ENCODE peak calls at places on chromosomes 6 and 20, in six cellular contexts. One of them, this sample, is unnamed.

GRCh38 chr6:133062702-133063319 is 178.3 kb upstream of the EYA4 start:
- DNase-seq in transverse colon: no peak
- DNase-seq in cardiac muscle cell: peak; percentile 24
- DNase-seq in left lung: no peak
- DNase-seq in CD4-positive, CD25-positive, alpha-beta regulatory T cell: no peak
- DNase-seq in mesendoderm: no peak
- DNase-seq in this sample: no peak

GRCh38 chr6:166825553-166826145 is 130.7 kb downstream of the RNASET2 start:
- DNase-seq in CD4-positive, CD25-positive, alpha-beta regulatory T cell: no peak
- DNase-seq in mesendoderm: no peak
- DNase-seq in cardiac muscle cell: peak; percentile 15
- DNase-seq in left lung: no peak
- DNase-seq in transverse colon: no peak
- DNase-seq in this sample: no peak

GRCh38 chr6:5279891-5280338 is 18.6 kb downstream of the FARS2 start:
- DNase-seq in mesendoderm: no peak
- DNase-seq in CD4-positive, CD25-positive, alpha-beta regulatory T cell: peak; percentile 28
- DNase-seq in left lung: no peak
- DNase-seq in transverse colon: no peak
- DNase-seq in cardiac muscle cell: no peak
- DNase-seq in this sample: no peak

GRCh38 chr6:136647363-136647763 is 97.1 kb upstream of the MAP7 start:
- DNase-seq in left lung: no peak
- DNase-seq in cardiac muscle cell: peak; percentile 94
- DNase-seq in CD4-positive, CD25-positive, alpha-beta regulatory T cell: peak; percentile 55
- DNase-seq in mesendoderm: peak; percentile 13
- DNase-seq in transverse colon: no peak
- DNase-seq in this sample: no peak

GRCh38 chr20:10448270-10449156 is 13.4 kb downstream of the SLX4IP start:
- DNase-seq in mesendoderm: no peak
- DNase-seq in transverse colon: no peak
- DNase-seq in left lung: no peak
- DNase-seq in CD4-positive, CD25-positive, alpha-beta regulatory T cell: no peak
- DNase-seq in cardiac muscle cell: peak; percentile 37
- DNase-seq in this sample: no peak

GRCh38 chr6:158311193-158311592 is 1.1 kb upstream of the TULP4 start:
- DNase-seq in mesendoderm: no peak
- DNase-seq in CD4-positive, CD25-positive, alpha-beta regulatory T cell: no peak
- DNase-seq in cardiac muscle cell: no peak
- DNase-seq in left lung: no peak
- DNase-seq in transverse colon: no peak
- DNase-seq in this sample: peak; percentile 20

GRCh38 chr6:45951771-45952529 is 63.7 kb downstream of the CLIC5 start:
- DNase-seq in transverse colon: peak; percentile 23
- DNase-seq in cardiac muscle cell: peak; percentile 45
- DNase-seq in left lung: no peak
- DNase-seq in mesendoderm: no peak
- DNase-seq in CD4-positive, CD25-positive, alpha-beta regulatory T cell: no peak
- DNase-seq in this sample: no peak

GRCh38 chr20:18514127-18514526 is 6.4 kb downstream of the SEC23B start:
- DNase-seq in transverse colon: no peak
- DNase-seq in CD4-positive, CD25-positive, alpha-beta regulatory T cell: no peak
- DNase-seq in left lung: no peak
- DNase-seq in cardiac muscle cell: no peak
- DNase-seq in mesendoderm: no peak
- DNase-seq in this sample: no peak

GRCh38 chr6:151002562-151002961 is 137.1 kb downstream of the MTHFD1L start:
- DNase-seq in transverse colon: no peak
- DNase-seq in mesendoderm: no peak
- DNase-seq in cardiac muscle cell: peak; percentile 75
- DNase-seq in CD4-positive, CD25-positive, alpha-beta regulatory T cell: no peak
- DNase-seq in left lung: no peak
- DNase-seq in this sample: no peak

GRCh38 chr20:8757146-8757545 is 311.7 kb upstream of the PLCB4 start:
- DNase-seq in transverse colon: no peak
- DNase-seq in left lung: no peak
- DNase-seq in mesendoderm: no peak
- DNase-seq in cardiac muscle cell: peak; percentile 71
- DNase-seq in CD4-positive, CD25-positive, alpha-beta regulatory T cell: no peak
- DNase-seq in this sample: no peak

GRCh38 chr6:131065824-131066171 is 2.8 kb upstream of the EPB41L2 start:
- DNase-seq in CD4-positive, CD25-positive, alpha-beta regulatory T cell: no peak
- DNase-seq in cardiac muscle cell: no peak
- DNase-seq in transverse colon: no peak
- DNase-seq in left lung: no peak
- DNase-seq in mesendoderm: no peak
- DNase-seq in this sample: no peak

GRCh38 chr6:27966816-27967426 is 9.9 kb downstream of the OR2B6 start:
- DNase-seq in left lung: no peak
- DNase-seq in CD4-positive, CD25-positive, alpha-beta regulatory T cell: no peak
- DNase-seq in mesendoderm: no peak
- DNase-seq in transverse colon: no peak
- DNase-seq in cardiac muscle cell: no peak
- DNase-seq in this sample: no peak

GRCh38 chr6:161631676-161632194 is 357.9 kb upstream of the AGPAT4 start:
- DNase-seq in CD4-positive, CD25-positive, alpha-beta regulatory T cell: no peak
- DNase-seq in transverse colon: no peak
- DNase-seq in left lung: no peak
- DNase-seq in cardiac muscle cell: peak; percentile 51
- DNase-seq in mesendoderm: no peak
- DNase-seq in this sample: no peak

GRCh38 chr6:108497883-108498282 is 62.8 kb upstream of the FOXO3 start:
- DNase-seq in transverse colon: peak; percentile 12
- DNase-seq in mesendoderm: peak; percentile 75
- DNase-seq in cardiac muscle cell: peak; percentile 70
- DNase-seq in CD4-positive, CD25-positive, alpha-beta regulatory T cell: no peak
- DNase-seq in left lung: no peak
- DNase-seq in this sample: no peak

GRCh38 chr6:9437836-9438235 is 977.0 kb downstream of the TFAP2A start:
- DNase-seq in transverse colon: no peak
- DNase-seq in left lung: no peak
- DNase-seq in mesendoderm: no peak
- DNase-seq in CD4-positive, CD25-positive, alpha-beta regulatory T cell: no peak
- DNase-seq in cardiac muscle cell: no peak
- DNase-seq in this sample: no peak

GRCh38 chr6:157323924-157324276 is 581 bp upstream of the TMEM242 start:
- DNase-seq in left lung: peak; percentile 83
- DNase-seq in mesendoderm: peak; percentile 92
- DNase-seq in CD4-positive, CD25-positive, alpha-beta regulatory T cell: peak; percentile 10
- DNase-seq in cardiac muscle cell: peak; percentile 91
- DNase-seq in transverse colon: peak; percentile 75
- DNase-seq in this sample: peak; percentile 80

GRCh38 chr6:113944701-113945100 is 26.2 kb downstream of the HDAC2 start:
- DNase-seq in left lung: no peak
- DNase-seq in transverse colon: no peak
- DNase-seq in CD4-positive, CD25-positive, alpha-beta regulatory T cell: no peak
- DNase-seq in cardiac muscle cell: no peak
- DNase-seq in mesendoderm: no peak
- DNase-seq in this sample: no peak

GRCh38 chr6:84093405-84094049 is 60.0 kb downstream of the MRAP2 start:
- DNase-seq in left lung: no peak
- DNase-seq in mesendoderm: peak; percentile 54
- DNase-seq in cardiac muscle cell: no peak
- DNase-seq in CD4-positive, CD25-positive, alpha-beta regulatory T cell: no peak
- DNase-seq in transverse colon: no peak
- DNase-seq in this sample: no peak

GRCh38 chr6:52839124-52840055 is 1.2 kb downstream of the GSTA5 start:
- DNase-seq in left lung: no peak
- DNase-seq in mesendoderm: peak; percentile 93
- DNase-seq in cardiac muscle cell: peak; percentile 75
- DNase-seq in CD4-positive, CD25-positive, alpha-beta regulatory T cell: peak; percentile 15
- DNase-seq in transverse colon: peak; percentile 72
- DNase-seq in this sample: no peak

GRCh38 chr6:43799671-43800623 is 29.9 kb downstream of the VEGFA start:
- DNase-seq in transverse colon: no peak
- DNase-seq in CD4-positive, CD25-positive, alpha-beta regulatory T cell: no peak
- DNase-seq in left lung: peak; percentile 33
- DNase-seq in mesendoderm: no peak
- DNase-seq in cardiac muscle cell: no peak
- DNase-seq in this sample: no peak

GRCh38 chr6:140319209-140319608 is 944.8 kb upstream of the CITED2 start:
- DNase-seq in cardiac muscle cell: peak; percentile 48
- DNase-seq in left lung: no peak
- DNase-seq in mesendoderm: no peak
- DNase-seq in CD4-positive, CD25-positive, alpha-beta regulatory T cell: no peak
- DNase-seq in transverse colon: no peak
- DNase-seq in this sample: no peak

GRCh38 chr6:162670345-162670744 is 57.2 kb downstream of the PRKN start:
- DNase-seq in mesendoderm: peak; percentile 2
- DNase-seq in transverse colon: no peak
- DNase-seq in cardiac muscle cell: no peak
- DNase-seq in CD4-positive, CD25-positive, alpha-beta regulatory T cell: no peak
- DNase-seq in left lung: no peak
- DNase-seq in this sample: no peak

GRCh38 chr20:1623501-1624250 is 3.9 kb upstream of the SIRPB1 start:
- DNase-seq in transverse colon: no peak
- DNase-seq in CD4-positive, CD25-positive, alpha-beta regulatory T cell: no peak
- DNase-seq in mesendoderm: no peak
- DNase-seq in left lung: no peak
- DNase-seq in cardiac muscle cell: no peak
- DNase-seq in this sample: no peak

GRCh38 chr6:150185697-150186096 is 42.9 kb downstream of the PPP1R14C start:
- DNase-seq in transverse colon: peak; percentile 73
- DNase-seq in mesendoderm: no peak
- DNase-seq in left lung: peak; percentile 45
- DNase-seq in CD4-positive, CD25-positive, alpha-beta regulatory T cell: no peak
- DNase-seq in cardiac muscle cell: no peak
- DNase-seq in this sample: no peak

GRCh38 chr6:160106701-160107100 is 14.9 kb upstream of the SLC22A1 start:
- DNase-seq in transverse colon: no peak
- DNase-seq in CD4-positive, CD25-positive, alpha-beta regulatory T cell: no peak
- DNase-seq in mesendoderm: no peak
- DNase-seq in cardiac muscle cell: no peak
- DNase-seq in left lung: no peak
- DNase-seq in this sample: no peak

GRCh38 chr6:160102956-160103824 is 18.4 kb upstream of the SLC22A1 start:
- DNase-seq in left lung: no peak
- DNase-seq in transverse colon: peak; percentile 31
- DNase-seq in mesendoderm: peak; percentile 77
- DNase-seq in cardiac muscle cell: peak; percentile 37
- DNase-seq in CD4-positive, CD25-positive, alpha-beta regulatory T cell: peak; percentile 5
- DNase-seq in this sample: no peak

GRCh38 chr6:160103825-160104100 is 17.9 kb upstream of the SLC22A1 start:
- DNase-seq in cardiac muscle cell: no peak
- DNase-seq in left lung: no peak
- DNase-seq in CD4-positive, CD25-positive, alpha-beta regulatory T cell: no peak
- DNase-seq in mesendoderm: no peak
- DNase-seq in transverse colon: no peak
- DNase-seq in this sample: no peak

GRCh38 chr6:160106010-160106409 is 15.6 kb upstream of the SLC22A1 start:
- DNase-seq in transverse colon: no peak
- DNase-seq in CD4-positive, CD25-positive, alpha-beta regulatory T cell: no peak
- DNase-seq in left lung: no peak
- DNase-seq in cardiac muscle cell: no peak
- DNase-seq in mesendoderm: no peak
- DNase-seq in this sample: no peak

DNA sequence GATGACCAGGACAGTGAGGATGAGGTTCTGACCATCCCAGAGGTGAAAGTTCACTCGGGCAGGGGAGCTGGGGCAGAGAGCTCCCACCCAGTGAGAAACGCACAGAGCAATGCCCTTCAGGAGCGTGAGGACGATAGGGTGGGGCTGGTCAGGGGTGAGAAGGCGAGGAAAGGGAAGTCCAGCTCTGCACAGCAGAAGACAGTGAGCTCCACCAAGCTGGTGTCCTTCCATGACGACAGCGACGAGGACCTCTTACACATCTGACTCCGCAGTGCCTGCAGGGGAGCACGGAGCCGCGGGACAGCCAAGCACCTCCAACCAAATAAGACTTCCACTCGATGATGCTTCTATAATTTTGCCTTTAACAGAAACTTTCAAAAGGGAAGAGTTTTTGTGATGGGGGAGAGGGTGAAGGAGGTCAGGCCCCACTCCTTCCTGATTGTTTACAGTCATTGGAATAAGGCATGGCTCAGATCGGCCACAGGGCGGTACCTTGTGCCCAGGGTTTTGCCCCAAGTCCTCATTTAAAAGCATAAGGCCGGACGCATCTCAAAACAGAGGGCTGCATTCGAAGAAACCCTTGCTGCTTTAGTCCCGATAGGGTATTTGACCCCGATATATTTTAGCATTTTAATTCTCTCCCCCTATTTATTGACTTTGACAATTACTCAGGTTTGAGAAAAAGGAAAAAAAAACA is 16.6 kb upstream of the SLC22A1 start:
- DNase-seq in CD4-positive, CD25-positive, alpha-beta regulatory T cell: no peak
- DNase-seq in mesendoderm: no peak
- DNase-seq in cardiac muscle cell: no peak
- DNase-seq in left lung: no peak
- DNase-seq in transverse colon: no peak
- DNase-seq in this sample: no peak
- H3K36me3 ChIP-seq in CD4-positive, CD25-positive, alpha-beta regulatory T cell: peaks cover 47% of the 10 kb centered on the region
- H3K36me3 ChIP-seq in mesendoderm: peaks cover 5% of the 10 kb centered on the region
- H3K36me3 ChIP-seq in cardiac muscle cell: peaks cover 23% of the 10 kb centered on the region
- H3K36me3 ChIP-seq in left lung: no peaks in the 10 kb centered on the region
- H3K36me3 ChIP-seq in transverse colon: no peaks in the 10 kb centered on the region
- H3K36me3 ChIP-seq in this sample: no peaks in the 10 kb centered on the region

GRCh38 chr6:24931752-24932691 is 3.7 kb downstream of the RIPOR2 start:
- DNase-seq in CD4-positive, CD25-positive, alpha-beta regulatory T cell: peak; percentile 49
- DNase-seq in cardiac muscle cell: peak; percentile 54
- DNase-seq in transverse colon: no peak
- DNase-seq in left lung: no peak
- DNase-seq in mesendoderm: no peak
- DNase-seq in this sample: no peak
- H3K36me3 ChIP-seq in CD4-positive, CD25-positive, alpha-beta regulatory T cell: peaks cover 36% of the 10 kb centered on the region
- H3K36me3 ChIP-seq in cardiac muscle cell: no peaks in the 10 kb centered on the region
- H3K36me3 ChIP-seq in transverse colon: no peaks in the 10 kb centered on the region
- H3K36me3 ChIP-seq in left lung: no peaks in the 10 kb centered on the region
- H3K36me3 ChIP-seq in mesendoderm: no peaks in the 10 kb centered on the region
- H3K36me3 ChIP-seq in this sample: no peaks in the 10 kb centered on the region

GRCh38 chr6:124269733-124270132 is 466.1 kb downstream of the NKAIN2 start:
- DNase-seq in CD4-positive, CD25-positive, alpha-beta regulatory T cell: no peak
- DNase-seq in left lung: no peak
- DNase-seq in cardiac muscle cell: no peak
- DNase-seq in mesendoderm: no peak
- DNase-seq in transverse colon: no peak
- DNase-seq in this sample: no peak
- H3K36me3 ChIP-seq in CD4-positive, CD25-positive, alpha-beta regulatory T cell: no peaks in the 10 kb centered on the region
- H3K36me3 ChIP-seq in left lung: no peaks in the 10 kb centered on the region
- H3K36me3 ChIP-seq in cardiac muscle cell: no peaks in the 10 kb centered on the region
- H3K36me3 ChIP-seq in mesendoderm: no peaks in the 10 kb centered on the region
- H3K36me3 ChIP-seq in transverse colon: no peaks in the 10 kb centered on the region
- H3K36me3 ChIP-seq in this sample: no peaks in the 10 kb centered on the region

GRCh38 chr20:45036044-45036755 is 64.7 kb downstream of the KCNS1 start:
- DNase-seq in transverse colon: no peak
- DNase-seq in cardiac muscle cell: peak; percentile 58
- DNase-seq in CD4-positive, CD25-positive, alpha-beta regulatory T cell: no peak
- DNase-seq in left lung: no peak
- DNase-seq in mesendoderm: no peak
- DNase-seq in this sample: peak; percentile 34

GRCh38 chr20:45037635-45038034 is 63.3 kb downstream of the KCNS1 start:
- DNase-seq in CD4-positive, CD25-positive, alpha-beta regulatory T cell: no peak
- DNase-seq in mesendoderm: no peak
- DNase-seq in transverse colon: no peak
- DNase-seq in left lung: no peak
- DNase-seq in cardiac muscle cell: no peak
- DNase-seq in this sample: no peak

GRCh38 chr20:45039470-45039811 is 61.5 kb downstream of the KCNS1 start:
- DNase-seq in left lung: no peak
- DNase-seq in cardiac muscle cell: peak; percentile 63
- DNase-seq in mesendoderm: no peak
- DNase-seq in CD4-positive, CD25-positive, alpha-beta regulatory T cell: no peak
- DNase-seq in transverse colon: no peak
- DNase-seq in this sample: no peak

GRCh38 chr20:45038747-45039469 is 62.0 kb downstream of the KCNS1 start:
- DNase-seq in transverse colon: no peak
- DNase-seq in CD4-positive, CD25-positive, alpha-beta regulatory T cell: no peak
- DNase-seq in cardiac muscle cell: no peak
- DNase-seq in left lung: no peak
- DNase-seq in mesendoderm: no peak
- DNase-seq in this sample: no peak

GRCh38 chr20:45037050-45037449 is 63.9 kb downstream of the KCNS1 start:
- DNase-seq in cardiac muscle cell: peak; percentile 77
- DNase-seq in mesendoderm: no peak
- DNase-seq in CD4-positive, CD25-positive, alpha-beta regulatory T cell: no peak
- DNase-seq in transverse colon: no peak
- DNase-seq in left lung: no peak
- DNase-seq in this sample: peak; percentile 47
- H3K36me3 ChIP-seq in cardiac muscle cell: no peaks in the 10 kb centered on the region
- H3K36me3 ChIP-seq in mesendoderm: no peaks in the 10 kb centered on the region
- H3K36me3 ChIP-seq in CD4-positive, CD25-positive, alpha-beta regulatory T cell: peaks cover 70% of the 10 kb centered on the region
- H3K36me3 ChIP-seq in transverse colon: no peaks in the 10 kb centered on the region
- H3K36me3 ChIP-seq in left lung: no peaks in the 10 kb centered on the region
- H3K36me3 ChIP-seq in this sample: no peaks in the 10 kb centered on the region